ENCODE peak calls at places on chromosomes 7 and 10, in six cellular contexts. Q is fibroblast of mammary gland; X is CD4-positive, alpha-beta T cell; P is cardiac fibroblast; W is colonic mucosa; J is H9. G is an unnamed sample.

GRCh38 chr7:37987732-37988131 is 67.3 kb downstream of the EPDR1 start:
- DNase-seq in J (no peak), Q (peak), X (no peak), W (peak), P (peak), G (no peak)

GRCh38 chr10:73042130-73042529 is 54.5 kb downstream of the P4HA1 start:
- DNase-seq in X (no peak), J (no peak), W (no peak), P (no peak), Q (no peak), G (no peak)

GRCh38 chr7:131061158-131061557 is 266.5 kb upstream of the MKLN1 start:
- DNase-seq in X (no peak), Q (no peak), J (no peak), P (no peak), W (no peak), G (no peak)

GRCh38 chr10:51010977-51011376 is 63.3 kb upstream of the PRKG1 start:
- DNase-seq in J (no peak), W (no peak), X (no peak), P (peak), Q (peak), G (no peak)

GRCh38 chr7:114916261-114916892 is 5.5 kb upstream of the MDFIC start:
- DNase-seq in X (no peak), Q (no peak), J (no peak), W (no peak), P (no peak), G (no peak)

GRCh38 chr7:151745090-151745638 is 131.8 kb downstream of the PRKAG2 start:
- DNase-seq in Q (peak), W (peak), X (no peak), J (no peak), P (peak), G (peak)

GRCh38 chr10:106863549-106863948 is 301.0 kb downstream of the SORCS1 start:
- DNase-seq in P (no peak), Q (no peak), W (no peak), J (no peak), X (no peak), G (no peak)

GRCh38 chr7:2759736-2760097 is 71.7 kb downstream of the AMZ1 start:
- DNase-seq in P (no peak), X (no peak), W (no peak), Q (no peak), J (no peak), G (no peak)

GRCh38 chr10:50506861-50507573 is 116.7 kb downstream of the SGMS1 start:
- DNase-seq in J (no peak), Q (no peak), X (no peak), W (no peak), P (no peak), G (no peak)

GRCh38 chr10:126143117-126143516 is 245.2 kb downstream of the ADAM12 start:
- DNase-seq in X (no peak), W (no peak), J (no peak), P (no peak), Q (no peak), G (no peak)

GRCh38 chr7:124688991-124689390 is 76.6 kb downstream of the GPR37 start:
- DNase-seq in W (no peak), X (no peak), J (no peak), P (peak), Q (no peak), G (no peak)

GRCh38 chr10:7491230-7491629 is 80.4 kb upstream of the SFMBT2 start:
- DNase-seq in J (no peak), W (no peak), P (no peak), Q (no peak), X (no peak), G (no peak)

GRCh38 chr7:70710011-70710480 is 421.9 kb upstream of the GALNT17 start:
- DNase-seq in W (no peak), X (no peak), P (peak), Q (peak), J (no peak), G (no peak)

GRCh38 chr10:132417957-132418441 is 21.0 kb downstream of the PWWP2B start:
- DNase-seq in J (no peak), W (no peak), P (peak), Q (no peak), X (no peak), G (no peak)

GRCh38 chr7:122123746-122124145 is 20.3 kb downstream of the AASS start:
- DNase-seq in W (no peak), J (no peak), Q (peak), X (no peak), P (peak), G (no peak)

GRCh38 chr10:100766693-100767427 is 21.5 kb downstream of the PAX2 start:
- DNase-seq in Q (no peak), X (no peak), W (no peak), P (no peak), J (peak), G (no peak)

GRCh38 chr10:128642502-128642901 is 516.3 kb upstream of the MKI67 start:
- DNase-seq in W (no peak), J (no peak), P (no peak), Q (peak), X (no peak), G (no peak)

GRCh38 chr10:1643161-1643910 is 94.0 kb downstream of the ADARB2 start:
- DNase-seq in Q (no peak), X (no peak), W (no peak), J (peak), P (peak), G (no peak)

GRCh38 chr10:102629661-102630614 is 14.3 kb upstream of the TRIM8 start:
- DNase-seq in Q (peak), W (no peak), J (peak), P (peak), X (no peak), G (no peak)

DNA sequence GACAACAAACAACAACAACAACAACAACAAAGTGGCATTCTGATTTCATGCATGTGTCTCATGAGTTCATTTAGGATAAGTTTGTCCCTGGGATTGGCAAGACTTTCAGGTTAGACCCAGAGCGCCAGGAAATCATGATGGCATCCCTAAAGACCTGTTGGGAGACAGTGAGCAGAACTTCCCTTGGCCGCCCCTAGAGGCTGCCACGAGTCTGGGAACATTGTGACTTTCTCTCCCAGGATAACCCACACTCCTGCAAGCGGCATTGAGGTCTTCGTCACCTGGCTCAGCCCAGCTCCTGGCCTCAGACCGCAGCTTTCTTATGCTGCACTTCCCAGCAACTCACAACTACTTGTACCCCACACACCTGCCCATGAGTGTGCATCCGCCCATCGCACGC is 80.5 kb upstream of the RNF32 start:
- DNase-seq in X (no peak), Q (no peak), W (peak), P (no peak), J (peak), G (no peak)
- TF ChIP-seq CTCF in X (no peak), Q (no peak), W (peak), P (no peak), J (peak), G (no peak)

GRCh38 chr10:104080762-104081161 is 4.9 kb downstream of the COL17A1 start:
- DNase-seq in X (no peak), J (no peak), W (no peak), P (peak), Q (peak), G (no peak)
- TF ChIP-seq CTCF in X (peak), J (no peak), W (peak), P (peak), Q (peak), G (peak)

GRCh38 chr10:15265558-15265957 is 97.1 kb upstream of the NMT2 start:
- DNase-seq in J (no peak), W (no peak), P (no peak), X (no peak), Q (no peak), G (no peak)

GRCh38 chr10:15259136-15259535 is 90.6 kb upstream of the NMT2 start:
- DNase-seq in X (no peak), J (no peak), W (no peak), P (no peak), Q (no peak), G (no peak)

GRCh38 chr10:15263657-15264323 is 95.3 kb upstream of the NMT2 start:
- DNase-seq in X (no peak), W (no peak), Q (no peak), P (no peak), J (no peak), G (no peak)

GRCh38 chr10:15265076-15265475 is 96.6 kb upstream of the NMT2 start:
- DNase-seq in X (no peak), J (no peak), W (no peak), P (no peak), Q (peak), G (no peak)

DNA sequence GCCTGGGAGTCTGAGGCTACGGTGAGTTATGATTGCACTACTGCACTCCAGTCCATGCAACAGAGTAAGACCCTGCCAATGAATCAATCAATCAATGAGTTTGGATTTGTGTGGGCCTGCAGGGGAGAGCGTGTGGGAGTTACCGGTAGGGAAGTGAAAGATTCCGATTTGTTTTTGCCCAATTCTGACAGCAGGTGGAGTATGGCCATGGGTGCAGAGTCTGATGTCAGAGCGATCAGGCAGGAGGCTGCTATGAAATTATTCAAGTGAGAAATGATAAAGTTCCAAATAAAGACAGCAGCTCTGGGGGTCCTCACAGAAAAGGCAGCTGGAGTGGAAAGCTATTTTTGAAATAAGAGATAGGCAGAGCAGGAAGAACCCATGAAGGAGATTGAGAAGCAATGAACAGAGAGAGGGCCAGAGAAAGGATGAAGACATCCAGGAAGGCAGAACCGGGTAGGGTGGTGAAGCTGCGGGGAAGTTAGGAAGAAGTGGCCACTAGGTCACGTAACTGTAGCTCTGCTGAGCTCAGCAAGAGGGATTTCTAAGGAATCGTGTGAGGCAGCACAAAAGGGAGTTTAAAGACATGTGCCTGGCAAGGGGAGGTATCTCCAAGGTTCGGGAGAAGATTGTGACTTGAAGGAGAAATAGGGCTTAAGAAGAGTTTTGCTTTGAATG is 93.7 kb upstream of the NMT2 start:
- DNase-seq in W (peak), J (no peak), Q (peak), X (no peak), P (peak), G (no peak)
- TF ChIP-seq CTCF in W (peak), J (peak), Q (peak), X (no peak), P (peak), G (no peak)

DNA sequence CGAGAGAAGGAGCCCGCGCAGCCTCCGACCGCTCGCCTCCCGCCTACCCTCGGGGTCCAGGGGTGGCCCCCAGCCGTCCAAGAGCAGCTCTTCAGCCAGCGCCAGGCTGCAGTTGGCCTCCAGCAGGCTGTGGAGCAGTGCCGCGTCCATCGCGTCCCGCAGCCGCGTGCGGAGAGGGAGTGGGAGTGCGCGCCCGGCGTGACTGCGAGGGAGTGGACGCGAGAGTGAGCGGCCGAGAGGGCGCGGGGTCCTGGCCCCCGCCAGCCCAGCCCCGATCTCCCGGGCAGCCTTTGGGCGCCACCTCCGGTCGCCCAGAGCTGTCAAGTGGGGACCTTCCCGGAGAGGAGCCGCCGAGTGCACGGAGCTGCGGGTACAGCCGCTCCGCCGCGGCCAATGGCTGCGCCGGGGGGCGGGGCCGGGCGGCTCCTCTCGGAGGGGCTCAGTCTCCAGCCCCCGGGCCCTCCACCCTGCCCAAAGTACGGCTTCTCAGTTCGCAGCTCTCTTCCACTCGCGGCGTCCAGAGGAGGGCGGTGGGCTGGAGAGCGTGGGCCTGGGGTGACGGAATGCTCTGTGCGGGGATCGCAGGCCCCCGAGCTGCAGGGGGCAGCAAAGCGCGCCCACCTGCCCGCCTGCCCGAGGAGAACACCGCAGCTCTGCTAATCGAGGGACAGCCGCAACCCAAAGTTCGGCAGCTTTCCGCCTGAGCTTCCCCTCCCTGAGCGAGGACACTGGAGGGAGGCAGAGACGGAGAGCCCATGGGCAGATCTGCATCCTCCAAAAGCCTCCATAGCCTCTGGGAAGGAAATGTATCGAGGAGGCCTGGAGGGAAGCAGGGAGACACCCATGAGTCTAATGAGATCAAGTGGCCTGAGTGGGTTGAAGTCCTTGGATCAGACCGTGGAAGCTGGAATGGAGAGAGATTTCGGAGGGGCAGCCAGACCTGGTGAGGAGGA is at the start of gene CRHR2:
- DNase-seq in P (no peak), W (no peak), Q (no peak), J (peak), X (peak), G (no peak)
- TF ChIP-seq CTCF in P (peak), W (no peak), Q (no peak), J (peak), X (peak), G (no peak)

GRCh38 chr10:43691503-43691902 is 42.8 kb upstream of the ZNF32 start:
- DNase-seq in W (no peak), X (no peak), Q (peak), P (peak), J (no peak), G (no peak)
- TF ChIP-seq CTCF in W (no peak), X (no peak), Q (peak), P (peak), J (peak), G (no peak)

G was measured in CD14-positive monocyte.